ENCODE peak calls at places on chromosomes 13 and 19, in four cellular contexts. L is K562, C is HepG2, W is H1. O is an unnamed sample.
A peak's percentile ranks its signal among the peaks of the same experiment; 100 is the strongest.

GRCh38 chr13:27770809-27771208 is 21.5 kb upstream of the GSX1 start:
- DNase-seq in W (no peak), C (peak; percentile 42), L (no peak), O (no peak)

GRCh38 chr19:55467236-55468053 is 2.9 kb upstream of the C19orf85 start:
- DNase-seq in C (peak; percentile 69), L (peak; percentile 77), W (no peak), O (no peak)

GRCh38 chr13:95349267-95349666 is 48.0 kb upstream of the ABCC4 start:
- DNase-seq in W (no peak), L (peak; percentile 39), C (no peak), O (no peak)

GRCh38 chr13:60617863-60618733 is 221.1 kb downstream of the TDRD3 start:
- DNase-seq in W (peak; percentile 31), L (no peak), C (peak; percentile 32), O (no peak)

GRCh38 chr13:113877149-113877990 is 13.5 kb upstream of the GAS6 start:
- DNase-seq in W (no peak), L (no peak), C (no peak), O (no peak)

GRCh38 chr13:75635621-75636338 is at the start of gene LMO7:
- DNase-seq in L (peak; percentile 49), C (peak; percentile 48), W (no peak), O (no peak)

GRCh38 chr13:32811297-32811800 is 204.9 kb upstream of the KL start:
- DNase-seq in C (no peak), W (no peak), L (no peak), O (peak; percentile 62)

GRCh38 chr19:34128558-34129250 is 43.6 kb upstream of the LSM14A start:
- DNase-seq in C (no peak), L (no peak), W (no peak), O (no peak)

GRCh38 chr19:38730731-38731589 is 13.3 kb downstream of the CAPN12 start:
- DNase-seq in W (no peak), L (no peak), C (no peak), O (no peak)

GRCh38 chr19:1161716-1162115 is 12.4 kb downstream of the SBNO2 start:
- DNase-seq in C (no peak), L (peak; percentile 85), W (no peak), O (no peak)

GRCh38 chr13:64935441-64935840 is 2294.7 kb downstream of the PCDH9 start:
- DNase-seq in W (no peak), C (no peak), L (no peak), O (no peak)

GRCh38 chr19:2280633-2281264 is 1.2 kb downstream of the PEAK3 start:
- DNase-seq in W (no peak), L (no peak), C (no peak), O (no peak)

GRCh38 chr19:732325-733069 is 18.4 kb upstream of the MISP start:
- DNase-seq in W (no peak), L (no peak), C (no peak), O (no peak)

GRCh38 chr19:44611812-44612295 is 1.5 kb upstream of the IGSF23 start:
- DNase-seq in L (no peak), W (no peak), C (peak; percentile 82), O (no peak)

GRCh38 chr19:44813331-44814131 is 4.6 kb downstream of the BCAM start:
- DNase-seq in W (no peak), L (peak; percentile 25), C (no peak), O (no peak)

GRCh38 chr19:5669212-5669611 is 11.1 kb downstream of the MICOS13 start:
- DNase-seq in L (no peak), C (no peak), W (no peak), O (no peak)

GRCh38 chr19:33649919-33650305 is 28.2 kb downstream of the CHST8 start:
- DNase-seq in L (no peak), C (no peak), W (no peak), O (no peak)

GRCh38 chr19:42199440-42200115 is 17.9 kb downstream of the DEDD2 start:
- DNase-seq in L (peak; percentile 88), C (no peak), W (no peak), O (peak; percentile 68)

GRCh38 chr13:42970824-42971669 is 21.0 kb downstream of the EPSTI1 start:
- DNase-seq in L (peak; percentile 48), W (no peak), C (peak; percentile 53), O (no peak)

GRCh38 chr19:342801-343421 is 1.7 kb downstream of the MIER2 start:
- DNase-seq in L (no peak), C (no peak), W (no peak), O (peak; percentile 15)

GRCh38 chr19:35902870-35903475 is 644 bp downstream of the HCST start:
- DNase-seq in L (no peak), W (no peak), C (no peak), O (no peak)
- H2AFZ ChIP-seq in L (peak overlapping the region; percentile 81), W (peak overlapping the region; percentile 36), C (no peak overlapping the region), O (no peak overlapping the region)

GRCh38 chr13:98998831-98999634 is 21.2 kb upstream of the DOCK9 start:
- DNase-seq in W (no peak), C (no peak), L (no peak), O (peak; percentile 41)
- TF ChIP-seq RAD21 in W (no peak), C (no peak), L (no peak), O (no peak)

GRCh38 chr13:109565877-109566276 is 220.5 kb downstream of the IRS2 start:
- DNase-seq in L (no peak), W (no peak), C (no peak), O (no peak)

GRCh38 chr13:109572389-109572788 is 214.0 kb downstream of the IRS2 start:
- DNase-seq in C (no peak), W (no peak), L (no peak), O (no peak)

GRCh38 chr13:109569938-109570711 is 216.3 kb downstream of the IRS2 start:
- DNase-seq in C (no peak), W (no peak), L (no peak), O (peak; percentile 8)

GRCh38 chr13:109567315-109567714 is 219.1 kb downstream of the IRS2 start:
- DNase-seq in W (no peak), L (no peak), C (no peak), O (no peak)

GRCh38 chr13:109568273-109568900 is 218.0 kb downstream of the IRS2 start:
- DNase-seq in W (no peak), L (no peak), C (peak; percentile 7), O (no peak)
- TF ChIP-seq HDAC6 in W (no peak), L (no peak), C (no peak), O (no peak)

DNA sequence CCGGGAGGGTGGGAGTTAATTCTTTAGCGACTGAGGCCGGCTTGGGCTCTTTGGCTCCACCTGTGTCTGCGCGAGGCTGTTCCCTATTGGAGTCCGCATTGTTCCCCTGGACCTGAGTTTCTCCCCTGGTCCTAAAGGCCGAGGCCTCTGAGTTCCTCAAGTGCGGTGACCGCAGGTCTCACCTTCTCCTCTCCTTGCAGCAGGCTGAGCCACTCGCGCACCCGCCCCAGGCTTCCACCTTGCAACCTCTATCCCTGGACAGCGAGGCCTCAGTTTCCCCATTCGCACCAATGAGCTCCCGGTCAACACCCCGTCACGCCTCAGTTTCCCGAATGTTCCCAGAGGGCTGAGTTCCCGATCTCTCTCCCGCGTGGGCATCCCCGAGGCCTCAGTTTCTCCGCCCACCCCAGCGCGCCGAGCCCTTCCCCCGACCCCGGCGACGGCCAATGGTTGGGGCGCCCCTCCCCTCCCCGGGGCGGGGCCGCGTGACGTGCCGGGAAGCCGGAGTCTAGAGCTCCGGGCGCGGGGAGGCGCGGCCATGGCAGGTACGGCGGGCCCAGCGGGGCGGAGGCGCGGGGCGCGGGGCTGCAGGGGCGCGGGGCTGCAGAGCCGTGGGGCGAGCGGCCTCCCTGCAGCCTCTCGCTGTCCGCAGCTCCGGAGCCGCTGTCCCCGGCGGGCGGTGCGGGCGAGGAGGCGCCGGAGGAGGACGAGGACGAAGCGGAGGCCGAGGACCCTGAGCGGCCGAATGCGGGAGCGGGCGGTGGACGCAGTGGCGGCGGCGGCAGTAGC is at the start of gene MPND:
- DNase-seq in L (peak; percentile 90), W (no peak), C (peak; percentile 72), O (peak; percentile 50)
- H2AFZ ChIP-seq in L (peak within 1 kb of the TSS; percentile 99), W (peak within 1 kb of the TSS; percentile 91), C (no peak within 1 kb of the TSS), O (peak within 1 kb of the TSS; percentile 98)

GRCh38 chr19:10087296-10088061 is 1.4 kb downstream of the SHFL start:
- DNase-seq in C (no peak), W (no peak), L (no peak), O (no peak)

GRCh38 chr19:10085641-10086031 is 481 bp upstream of the SHFL start:
- DNase-seq in W (no peak), C (no peak), L (no peak), O (no peak)

GRCh38 chr19:10084803-10085202 is 1.3 kb upstream of the SHFL start:
- DNase-seq in W (no peak), L (no peak), C (no peak), O (no peak)

GRCh38 chr19:10086032-10086903 is at the start of gene SHFL:
- DNase-seq in W (no peak), C (peak; percentile 40), L (peak; percentile 94), O (no peak)

DNA sequence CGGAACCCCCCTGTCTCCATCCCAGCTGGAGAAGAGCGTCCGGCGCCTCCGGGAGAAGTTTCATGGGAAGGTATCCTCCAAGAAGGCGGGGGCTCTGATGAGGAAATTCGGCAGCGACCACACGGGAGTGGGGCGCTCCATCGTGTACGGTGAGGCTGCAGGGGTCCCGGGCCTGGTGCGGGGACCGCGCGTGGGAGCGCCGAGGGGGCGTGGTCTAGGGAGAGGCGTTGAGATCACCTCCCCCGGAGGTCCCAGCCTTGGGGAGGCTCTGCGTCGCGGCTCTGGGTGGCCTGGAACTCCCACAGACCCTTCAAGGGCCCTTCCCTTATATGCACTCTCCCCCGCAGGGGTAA is 763 bp downstream of the SHFL start:
- DNase-seq in C (no peak), W (no peak), L (peak; percentile 69), O (no peak)
- TF ChIP-seq RAD21 in C (no peak), W (no peak), L (no peak), O (no peak)

DNA sequence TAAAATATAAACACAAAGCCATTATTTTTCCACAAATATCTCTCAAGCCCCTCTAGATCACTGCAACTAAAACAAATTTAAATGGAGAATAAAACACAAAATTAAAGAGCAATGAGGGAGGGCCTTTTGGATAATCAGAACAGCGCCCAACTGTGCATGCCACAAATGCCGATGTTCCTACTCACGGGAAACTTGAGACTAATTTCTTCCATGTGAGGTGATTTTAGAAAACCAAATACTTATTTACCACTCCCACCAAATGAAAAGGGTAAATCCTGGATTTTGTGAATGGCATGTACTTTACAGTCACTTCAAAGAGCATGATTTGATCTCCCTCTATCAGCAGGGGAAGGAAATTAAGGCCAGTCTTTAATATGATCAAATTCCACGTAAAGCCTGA is 74.8 kb downstream of the SLC7A1 start:
- DNase-seq in C (no peak), W (no peak), L (no peak), O (no peak)
- TF ChIP-seq HDAC6 in C (no peak), W (no peak), L (no peak), O (no peak)

GRCh38 chr13:38405216-38405615 is 55.6 kb downstream of the UFM1 start:
- DNase-seq in W (no peak), C (no peak), L (no peak), O (no peak)
- H2AFZ ChIP-seq in W (no peak overlapping the region), C (no peak overlapping the region), L (no peak overlapping the region), O (no peak overlapping the region)

O was measured in GM12878.